ENCODE peak calls at places on chromosomes 6 and 20, in seven cellular contexts. P, R, E, H, D, F and K are unnamed samples.
A peak's percentile ranks its signal among the peaks of the same experiment; 100 is the strongest.

GRCh38 chr6:154887051-154887450 is 108.1 kb upstream of the TIAM2 start:
- DNase-seq in H (no peak), F (no peak), D (no peak), E (no peak), R (no peak), P (no peak), K (no peak)

GRCh38 chr20:19411811-19412210 is 199.4 kb downstream of the SLC24A3 start:
- DNase-seq in D (no peak), H (no peak), F (no peak), P (no peak), R (no peak), E (no peak), K (no peak)

GRCh38 chr6:10404107-10404798 is 10.6 kb downstream of the TFAP2A start:
- DNase-seq in E (peak; percentile 91), P (peak; percentile 94), R (peak; percentile 87), D (peak; percentile 93), F (peak; percentile 96), H (peak; percentile 89), K (no peak)

GRCh38 chr6:38337819-38338465 is 301.8 kb downstream of the BTBD9 start:
- DNase-seq in R (no peak), H (no peak), D (no peak), F (no peak), E (no peak), P (no peak), K (no peak)

GRCh38 chr6:34414999-34415858 is 10.6 kb downstream of the RPS10 start:
- DNase-seq in D (peak; percentile 65), F (no peak), H (no peak), E (peak; percentile 58), P (peak; percentile 79), R (no peak), K (peak; percentile 38)

GRCh38 chr6:35691027-35691824 is 2.5 kb upstream of the FKBP5 start:
- DNase-seq in D (peak; percentile 69), E (peak; percentile 89), F (peak; percentile 90), H (peak; percentile 59), R (peak; percentile 93), P (peak; percentile 98), K (peak; percentile 68)

GRCh38 chr20:59630526-59630925 is 26.2 kb downstream of the PHACTR3 start:
- DNase-seq in R (no peak), H (no peak), D (no peak), F (no peak), P (no peak), E (no peak), K (no peak)

GRCh38 chr6:20092071-20092566 is 120.2 kb downstream of the MBOAT1 start:
- DNase-seq in R (no peak), D (no peak), E (no peak), F (no peak), P (no peak), H (no peak), K (no peak)

GRCh38 chr20:40702504-40702903 is 13.5 kb upstream of the MAFB start:
- DNase-seq in E (no peak), D (no peak), R (no peak), H (no peak), P (no peak), F (no peak), K (no peak)

GRCh38 chr6:113854531-113855499 is 2.3 kb upstream of the MARCKS start:
- DNase-seq in F (peak; percentile 70), D (peak; percentile 70), R (peak; percentile 75), H (peak; percentile 90), E (peak; percentile 67), P (peak; percentile 82), K (no peak)

GRCh38 chr6:138393871-138394783 is 9.9 kb upstream of the HEBP2 start:
- DNase-seq in H (no peak), F (no peak), D (no peak), E (no peak), R (no peak), P (no peak), K (no peak)

GRCh38 chr6:107237992-107238660 is 122.8 kb upstream of the BEND3 start:
- DNase-seq in E (no peak), D (no peak), P (no peak), H (no peak), R (no peak), F (no peak), K (no peak)

GRCh38 chr6:73152998-73153757 is 72.1 kb downstream of the KHDC1L start:
- DNase-seq in R (no peak), D (no peak), H (no peak), F (no peak), E (no peak), P (no peak), K (no peak)

GRCh38 chr20:2059411-2059810 is 42.2 kb upstream of the STK35 start:
- DNase-seq in P (no peak), E (no peak), F (no peak), H (no peak), D (no peak), R (no peak), K (no peak)

GRCh38 chr6:157615411-157615763 is 207.7 kb upstream of the SNX9 start:
- DNase-seq in R (no peak), E (no peak), P (peak; percentile 24), F (no peak), H (no peak), D (no peak), K (no peak)

GRCh38 chr6:89589297-89590074 is 49.1 kb downstream of the LYRM2 start:
- DNase-seq in D (no peak), H (no peak), R (no peak), P (no peak), E (no peak), F (no peak), K (no peak)

GRCh38 chr6:33454009-33454946 is at the start of gene ZBTB9:
- DNase-seq in R (peak; percentile 96), F (peak; percentile 97), H (peak; percentile 98), E (peak; percentile 98), P (peak; percentile 98), D (peak; percentile 96), K (peak; percentile 90)

GRCh38 chr6:56840467-56841371 is 114.2 kb upstream of the BEND6 start:
- DNase-seq in R (no peak), D (no peak), P (no peak), E (no peak), H (no peak), F (no peak), K (no peak)

GRCh38 chr20:16479666-16480065 is 93.6 kb downstream of the KIF16B start:
- DNase-seq in H (no peak), P (no peak), F (no peak), D (no peak), E (no peak), R (no peak), K (no peak)

GRCh38 chr6:48113130-48113529 is 2.1 kb upstream of the PTCHD4 start:
- DNase-seq in P (no peak), H (no peak), D (no peak), F (no peak), E (no peak), R (no peak), K (no peak)

GRCh38 chr6:27138837-27139752 is 108.4 kb upstream of the PRSS16 start:
- DNase-seq in D (peak; percentile 51), H (peak; percentile 78), R (no peak), F (peak; percentile 60), P (no peak), E (peak; percentile 55), K (no peak)

GRCh38 chr6:157492741-157493140 is 111.8 kb downstream of the ZDHHC14 start:
- DNase-seq in H (no peak), P (no peak), R (no peak), E (no peak), F (no peak), D (no peak), K (no peak)

GRCh38 chr20:32289661-32290431 is 12.4 kb downstream of the KIF3B start:
- DNase-seq in E (peak; percentile 46), R (no peak), D (no peak), P (peak; percentile 16), F (no peak), H (peak; percentile 56), K (no peak)

GRCh38 chr6:166627875-166628849 is 1.1 kb upstream of the RPS6KA2 start:
- DNase-seq in E (peak; percentile 76), P (peak; percentile 83), R (peak; percentile 74), H (peak; percentile 83), F (peak; percentile 86), D (peak; percentile 73), K (no peak)

GRCh38 chr6:127347188-127347587 is 3.8 kb upstream of the ECHDC1 start:
- DNase-seq in F (no peak), D (no peak), H (no peak), E (no peak), R (no peak), P (no peak), K (no peak)

GRCh38 chr6:51805517-51805916 is 281.9 kb downstream of the PKHD1 start:
- DNase-seq in R (no peak), F (no peak), D (no peak), H (no peak), E (no peak), P (no peak), K (no peak)

GRCh38 chr6:139882234-139882633 is 507.8 kb upstream of the CITED2 start:
- DNase-seq in E (no peak), H (no peak), R (no peak), F (no peak), P (no peak), D (no peak), K (no peak)

GRCh38 chr6:28810655-28811053 is 113.1 kb downstream of the TRIM27 start:
- DNase-seq in D (no peak), H (no peak), E (no peak), R (no peak), P (no peak), F (no peak), K (no peak)

GRCh38 chr20:8523684-8524083 is 391.6 kb downstream of the PLCB1 start:
- DNase-seq in P (no peak), F (no peak), D (no peak), H (no peak), E (no peak), R (no peak), K (no peak)

DNA sequence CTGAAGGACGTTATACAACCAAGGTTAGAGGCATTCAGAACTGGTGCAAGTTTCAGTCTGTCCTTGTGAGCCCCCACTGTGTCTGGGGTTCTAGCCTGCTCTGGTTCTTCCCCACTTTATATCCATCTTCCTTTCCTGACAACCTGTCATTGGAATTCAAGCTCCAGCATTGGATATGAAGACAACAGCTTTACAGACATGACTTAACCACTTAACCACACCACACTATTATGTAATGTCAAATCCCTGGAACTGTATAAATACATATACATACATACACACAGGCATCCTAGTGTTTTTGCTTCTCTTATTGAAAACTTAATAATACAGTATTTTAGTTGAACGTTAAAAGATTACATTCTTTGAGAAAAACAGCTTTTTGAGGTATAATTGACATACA is 217.9 kb upstream of the SGK1 start:
- DNase-seq in H (no peak), F (no peak), R (no peak), E (no peak), P (no peak), D (no peak), K (no peak)
- H3K4me1 ChIP-seq in H (no peaks in the 10 kb centered on the region), F (peaks cover 14% of the 10 kb centered on the region), R (peaks cover 22% of the 10 kb centered on the region), E (no peaks in the 10 kb centered on the region), P (no peaks in the 10 kb centered on the region), D (no peaks in the 10 kb centered on the region), K (no peaks in the 10 kb centered on the region)

GRCh38 chr6:16739329-16739801 is 21.9 kb downstream of the ATXN1 start:
- DNase-seq in D (no peak), E (no peak), H (no peak), R (no peak), P (no peak), F (no peak), K (no peak)
- TF ChIP-seq CTCF in D (no peak), E (no peak), H (no peak), R (no peak), P (no peak), F (no peak), K (no peak)

GRCh38 chr6:25415274-25415673 is 136.1 kb downstream of the CARMIL1 start:
- DNase-seq in R (no peak), P (no peak), H (no peak), F (no peak), D (no peak), E (no peak), K (no peak)
- H3K4me1 ChIP-seq in R (no peaks in the 10 kb centered on the region), P (no peaks in the 10 kb centered on the region), H (no peaks in the 10 kb centered on the region), F (peaks cover 52% of the 10 kb centered on the region), D (peaks cover 26% of the 10 kb centered on the region), E (peaks cover 22% of the 10 kb centered on the region), K (peaks cover 100% of the 10 kb centered on the region)

GRCh38 chr6:23690650-23691049 is 435.4 kb upstream of the NRSN1 start:
- DNase-seq in R (no peak), E (no peak), P (no peak), D (no peak), F (no peak), H (no peak), K (no peak)
- TF ChIP-seq CTCF in R (no peak), E (no peak), P (no peak), D (no peak), F (no peak), H (no peak), K (no peak)